ENCODE peak calls at places on chromosomes 1 and 21, in seven cellular contexts. R is A673, Z is kidney, W is left ventricle myocardium inferior, S is HL-60, D is heart right ventricle, E is thoracic aorta. P is an unnamed sample.

GRCh38 chr1:6275826-6276764 is 15.2 kb upstream of the GPR153 start:
- DNase-seq in Z (peak), R (peak), E (no peak), D (peak), W (peak), S (no peak), P (no peak)

GRCh38 chr1:198612471-198613265 is 26.2 kb upstream of the PTPRC start:
- DNase-seq in R (no peak), E (no peak), D (no peak), S (no peak), Z (no peak), W (no peak), P (no peak)

GRCh38 chr1:153429266-153430165 is 13.2 kb downstream of the S100A7A start:
- DNase-seq in E (no peak), R (no peak), S (no peak), Z (no peak), W (no peak), D (no peak), P (peak)

GRCh38 chr21:32143222-32143939 is 135.5 kb downstream of the MIS18A start:
- DNase-seq in W (peak), Z (peak), E (no peak), S (no peak), D (peak), R (no peak), P (no peak)

GRCh38 chr1:244050835-244051444 is at the start of gene ZBTB18:
- DNase-seq in D (no peak), E (no peak), W (peak), R (peak), Z (no peak), S (no peak), P (no peak)

GRCh38 chr1:162191396-162192322 is 122.2 kb downstream of the NOS1AP start:
- DNase-seq in R (no peak), E (no peak), W (no peak), S (no peak), Z (no peak), D (no peak), P (no peak)

GRCh38 chr1:50930965-50931737 is 28.9 kb downstream of the FAF1 start:
- DNase-seq in E (no peak), R (no peak), Z (no peak), W (no peak), D (no peak), S (peak), P (no peak)

GRCh38 chr1:145990249-145991097 is 5.9 kb downstream of the TXNIP start:
- DNase-seq in E (no peak), R (no peak), S (no peak), W (no peak), D (peak), Z (no peak), P (no peak)

GRCh38 chr1:214404571-214405213 is 123.7 kb downstream of the SMYD2 start:
- DNase-seq in E (no peak), S (no peak), R (peak), D (no peak), Z (no peak), W (no peak), P (peak)

GRCh38 chr1:30763654-30764248 is 6.2 kb upstream of the LAPTM5 start:
- DNase-seq in D (no peak), W (no peak), Z (peak), E (no peak), R (no peak), S (no peak), P (no peak)

GRCh38 chr1:213564215-213564659 is 423.5 kb upstream of the PROX1 start:
- DNase-seq in W (no peak), S (peak), Z (no peak), E (no peak), D (no peak), R (peak), P (no peak)

GRCh38 chr1:15226626-15227286 is 20.3 kb upstream of the FHAD1 start:
- DNase-seq in E (no peak), W (no peak), Z (no peak), D (no peak), R (no peak), S (no peak), P (no peak)

GRCh38 chr1:184567016-184567415 is 180.2 kb downstream of the C1orf21 start:
- DNase-seq in S (no peak), E (no peak), D (no peak), Z (no peak), R (no peak), W (no peak), P (no peak)

GRCh38 chr1:242201090-242201489 is 202.2 kb upstream of the MAP1LC3C start:
- DNase-seq in W (no peak), S (no peak), E (no peak), R (no peak), Z (no peak), D (no peak), P (no peak)

GRCh38 chr1:58155418-58156123 is 391.0 kb downstream of the OMA1 start:
- DNase-seq in S (peak), Z (no peak), E (no peak), D (peak), W (peak), R (peak), P (no peak)

GRCh38 chr1:36349241-36349671 is 25.8 kb upstream of the EVA1B start:
- DNase-seq in Z (no peak), S (peak), D (no peak), E (no peak), R (no peak), W (no peak), P (peak)

GRCh38 chr1:115323366-115324004 is 14.6 kb downstream of the NGF start:
- DNase-seq in Z (no peak), D (no peak), W (no peak), E (no peak), R (no peak), S (no peak), P (no peak)

GRCh38 chr1:5720484-5720883 is 271.7 kb downstream of the NPHP4 start:
- DNase-seq in R (no peak), E (no peak), W (no peak), Z (no peak), D (no peak), S (no peak), P (peak)

GRCh38 chr1:40876891-40877290 is 14.7 kb upstream of the CITED4 start:
- DNase-seq in E (no peak), R (no peak), W (no peak), S (no peak), Z (no peak), D (no peak), P (no peak)

GRCh38 chr1:201614262-201615015 is 75.5 kb downstream of the NAV1 start:
- DNase-seq in E (no peak), S (no peak), D (peak), R (no peak), Z (peak), W (peak), P (peak)

GRCh38 chr1:216910081-216910840 is 187.0 kb upstream of the ESRRG start:
- DNase-seq in E (no peak), R (no peak), S (no peak), W (no peak), Z (no peak), D (no peak), P (no peak)

GRCh38 chr1:39418223-39418622 is 73.2 kb upstream of the BMP8A start:
- DNase-seq in W (no peak), E (no peak), R (no peak), D (no peak), S (no peak), Z (no peak), P (no peak)

GRCh38 chr1:84254703-84255238 is 46.7 kb upstream of the SAMD13 start:
- DNase-seq in Z (no peak), W (no peak), S (no peak), R (no peak), E (no peak), D (no peak), P (no peak)

GRCh38 chr1:39639333-39640130 is at the start of gene HEYL:
- DNase-seq in W (peak), E (peak), S (no peak), D (peak), Z (peak), R (peak), P (peak)

GRCh38 chr1:58551741-58552140 is 5.2 kb upstream of the OMA1 start:
- DNase-seq in R (no peak), W (no peak), E (no peak), S (no peak), Z (no peak), D (no peak), P (no peak)

GRCh38 chr21:38525454-38525853 is 27.2 kb upstream of the ERG start:
- DNase-seq in Z (no peak), E (no peak), W (no peak), S (peak), R (no peak), D (no peak), P (no peak)

GRCh38 chr21:29987762-29988161 is 48.0 kb upstream of the GRIK1 start:
- DNase-seq in W (no peak), Z (no peak), S (no peak), D (no peak), R (no peak), E (no peak), P (no peak)

GRCh38 chr1:53143527-53143926 is 1.1 kb upstream of the SLC1A7 start:
- DNase-seq in S (no peak), E (no peak), R (no peak), D (no peak), Z (no peak), W (no peak), P (no peak)

GRCh38 chr21:45699251-45699942 is 55.9 kb downstream of the PCBP3 start:
- DNase-seq in R (no peak), E (no peak), Z (no peak), W (no peak), D (no peak), S (no peak), P (no peak)

GRCh38 chr1:214418380-214418779 is 133.0 kb downstream of the PTPN14 start:
- DNase-seq in W (no peak), R (no peak), E (no peak), D (no peak), S (no peak), Z (no peak), P (no peak)

GRCh38 chr1:4702927-4703326 is 48.5 kb downstream of the AJAP1 start:
- DNase-seq in W (no peak), S (no peak), E (no peak), D (no peak), Z (no peak), R (no peak), P (peak)

GRCh38 chr1:14553711-14554110 is 44.8 kb upstream of the KAZN start:
- DNase-seq in S (no peak), E (no peak), R (no peak), D (no peak), Z (peak), W (no peak), P (no peak)

GRCh38 chr1:57411262-57411661 is 12.6 kb downstream of the DAB1 start:
- DNase-seq in W (no peak), E (no peak), D (no peak), Z (peak), R (peak), S (no peak), P (peak)

GRCh38 chr1:213669964-213670691 is 317.6 kb upstream of the PROX1 start:
- DNase-seq in D (no peak), R (no peak), S (no peak), E (no peak), W (no peak), Z (no peak), P (no peak)

GRCh38 chr21:45427331-45428271 is 22.6 kb downstream of the COL18A1 start:
- DNase-seq in S (no peak), D (no peak), W (peak), Z (peak), R (no peak), E (peak), P (peak)

DNA sequence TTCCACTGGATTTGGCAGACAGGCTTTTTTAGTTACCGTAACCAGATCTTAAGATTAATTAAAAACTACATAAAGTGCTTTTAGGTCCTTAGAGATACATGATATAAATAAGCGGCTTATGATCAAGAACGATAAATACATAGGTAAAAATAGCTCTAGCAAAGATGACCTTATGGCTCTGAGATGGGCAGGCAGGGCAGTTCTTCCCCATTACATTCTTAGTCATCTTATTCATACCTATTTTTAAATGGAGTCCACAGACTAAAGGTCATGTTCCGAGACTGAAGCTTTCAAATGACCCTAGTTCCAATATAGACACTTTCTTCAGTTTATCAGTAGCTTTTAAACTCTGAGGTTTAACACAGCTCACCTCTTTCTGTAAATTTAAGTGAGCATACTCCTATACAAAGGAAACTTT is 4.3 kb downstream of the MCL1 start:
- DNase-seq in D (no peak), W (no peak), R (no peak), E (no peak), Z (no peak), S (no peak), P (no peak)
- H3K27ac ChIP-seq in D (peak), W (peak), R (no peak), E (peak), Z (peak), S (no peak), P (peak)

GRCh38 chr1:65946960-65947359 is 154.3 kb downstream of the PDE4B start:
- DNase-seq in S (no peak), E (no peak), W (no peak), R (no peak), Z (no peak), D (no peak), P (no peak)
- TF ChIP-seq CTCF in S (no peak), E (no peak), W (no peak), R (no peak), Z (no peak), D (no peak), P (no peak)

GRCh38 chr1:32538887-32539583 is at the start of gene ZBTB8A:
- DNase-seq in S (no peak), E (peak), D (peak), W (peak), R (peak), Z (peak), P (peak)
- H3K27ac ChIP-seq in S (no peak), E (peak), D (peak), W (peak), R (no peak), Z (no peak), P (peak)

GRCh38 chr1:78831731-78832360 is 174.7 kb downstream of the ADGRL4 start:
- DNase-seq in R (peak), W (no peak), Z (no peak), E (no peak), S (no peak), D (no peak), P (peak)

GRCh38 chr1:78825561-78825960 is 175.9 kb downstream of the IFI44 start:
- DNase-seq in W (no peak), Z (no peak), E (no peak), D (no peak), S (no peak), R (no peak), P (no peak)

GRCh38 chr1:78833491-78833890 is 173.0 kb downstream of the ADGRL4 start:
- DNase-seq in D (no peak), E (no peak), R (peak), Z (no peak), W (no peak), S (no peak), P (peak)

GRCh38 chr1:78834201-78834741 is 172.3 kb downstream of the ADGRL4 start:
- DNase-seq in W (no peak), S (no peak), Z (no peak), E (no peak), D (no peak), R (no peak), P (no peak)

GRCh38 chr1:78830321-78830720 is 176.2 kb downstream of the ADGRL4 start:
- DNase-seq in W (no peak), R (no peak), S (no peak), E (no peak), D (no peak), Z (no peak), P (no peak)
- TF ChIP-seq CTCF in W (no peak), R (no peak), S (no peak), E (no peak), D (no peak), Z (no peak), P (no peak)

GRCh38 chr1:229326601-229327000 is 16.2 kb downstream of the CCSAP start:
- DNase-seq in R (no peak), W (no peak), D (no peak), Z (no peak), E (no peak), S (no peak), P (no peak)

GRCh38 chr1:229325873-229326502 is 16.9 kb downstream of the CCSAP start:
- DNase-seq in W (no peak), D (no peak), E (no peak), R (no peak), Z (no peak), S (no peak), P (no peak)

GRCh38 chr1:229323885-229324553 is 18.8 kb downstream of the CCSAP start:
- DNase-seq in Z (no peak), D (no peak), R (no peak), S (no peak), W (no peak), E (no peak), P (no peak)

GRCh38 chr1:229323205-229323604 is 19.6 kb downstream of the CCSAP start:
- DNase-seq in R (no peak), W (no peak), E (no peak), S (no peak), Z (no peak), D (no peak), P (no peak)

DNA sequence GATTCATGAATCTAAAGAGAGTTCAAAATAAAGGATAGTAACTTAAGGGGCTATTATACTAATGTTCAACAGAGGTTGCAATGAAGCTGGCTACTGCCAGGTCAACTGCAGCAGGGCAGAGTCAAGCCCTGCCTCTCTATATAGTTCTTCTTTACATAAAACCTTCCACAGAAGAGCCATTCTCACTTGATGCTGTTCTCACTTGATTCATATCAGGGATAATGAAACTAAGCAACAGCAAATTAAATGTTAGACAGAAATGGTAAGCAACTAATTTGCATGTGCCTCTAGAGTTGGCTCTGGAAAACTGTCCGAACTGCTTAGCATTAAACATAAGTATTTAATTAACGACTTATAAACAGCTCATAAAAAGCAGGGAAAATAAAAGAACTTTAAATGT is 17.4 kb downstream of the CCSAP start:
- DNase-seq in E (no peak), R (no peak), D (no peak), Z (no peak), S (no peak), W (no peak), P (no peak)
- H3K27ac ChIP-seq in E (no peak), R (peak), D (no peak), Z (no peak), S (no peak), W (no peak), P (no peak)

GRCh38 chr1:17844146-17844826 is 89.2 kb downstream of the ACTL8 start:
- DNase-seq in Z (peak), W (no peak), R (peak), S (no peak), D (no peak), E (no peak), P (no peak)
- TF ChIP-seq CTCF in Z (no peak), W (no peak), R (no peak), S (no peak), D (no peak), E (no peak), P (no peak)

GRCh38 chr1:17630048-17630830 is 90.7 kb downstream of the ARHGEF10L start:
- DNase-seq in E (peak), W (peak), D (peak), Z (no peak), S (peak), R (no peak), P (no peak)
- H3K27ac ChIP-seq in E (peak), W (peak), D (peak), Z (no peak), S (peak), R (no peak), P (peak)

DNA sequence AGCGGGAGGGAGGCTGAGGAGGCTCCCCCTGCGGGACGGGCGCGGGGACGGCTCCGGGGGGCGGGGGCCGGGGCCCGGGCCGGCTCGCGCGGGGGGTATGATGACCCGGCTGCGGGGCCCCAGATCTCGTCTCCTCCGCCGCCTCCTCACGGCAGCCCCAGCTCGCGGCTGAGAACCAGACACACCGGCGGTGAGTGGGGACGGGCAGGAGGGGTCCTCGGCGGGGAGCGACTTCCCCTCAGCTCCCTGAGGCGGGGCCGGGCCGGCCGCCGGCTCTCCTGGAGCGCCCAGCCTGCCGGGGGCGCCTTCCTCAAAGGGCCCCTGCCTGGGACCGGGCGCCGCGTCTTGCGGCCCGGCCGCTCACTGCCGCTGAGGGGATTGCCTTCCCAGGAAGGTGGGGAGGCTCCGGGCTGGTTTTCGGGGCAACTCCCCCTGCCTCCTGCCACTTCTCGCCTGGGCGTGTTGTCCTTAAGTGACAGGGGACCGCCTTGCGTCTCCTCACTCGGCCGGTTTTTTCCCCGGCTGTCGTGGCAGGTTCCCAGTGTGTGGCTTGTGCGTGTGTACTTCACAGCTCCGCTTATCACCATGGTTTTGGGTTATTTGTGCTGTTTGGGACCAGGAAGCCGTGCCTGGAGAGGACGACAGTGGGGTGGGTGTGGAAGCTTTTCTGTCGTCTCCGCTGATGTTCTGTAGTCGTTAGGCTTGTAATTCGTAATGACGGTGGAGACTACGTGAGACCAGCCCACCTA is 800 bp downstream of the HIPK1 start:
- DNase-seq in S (peak), D (no peak), R (peak), E (no peak), W (peak), Z (peak), P (peak)
- TF ChIP-seq CTCF in S (no peak), D (peak), R (peak), E (no peak), W (no peak), Z (no peak), P (peak)

DNA sequence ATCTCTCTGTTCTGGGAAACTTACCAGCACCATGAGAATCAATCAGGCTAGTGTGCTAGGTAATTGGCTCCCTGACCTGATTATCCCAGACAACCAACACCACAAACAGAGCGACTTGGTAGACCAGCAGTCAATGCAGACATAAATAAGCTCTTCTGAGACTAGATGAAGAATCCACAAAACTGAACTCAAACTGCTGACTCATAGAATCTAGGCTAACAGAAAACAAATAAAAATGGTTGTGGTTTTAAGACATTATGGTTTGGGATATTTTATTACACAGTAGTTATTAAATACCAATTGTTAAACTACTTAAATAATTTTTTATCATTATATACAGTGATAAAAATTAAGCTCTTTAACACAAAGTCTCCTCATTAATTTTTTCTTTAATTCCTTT is 535.7 kb downstream of the COL11A1 start:
- DNase-seq in E (no peak), W (no peak), Z (no peak), R (no peak), S (no peak), D (no peak), P (no peak)
- H3K27ac ChIP-seq in E (no peak), W (no peak), Z (no peak), R (no peak), S (no peak), D (no peak), P (no peak)